ENCODE peak calls at places on chromosomes 16 and 17, in four cellular contexts. One of them, this sample, is unnamed. For H3K9me3, the result is how much of the 10 kb centered on the place peaks cover.

GRCh38 chr17:73552300-73553088 is 91.8 kb downstream of the SDK2 start:
- DNase-seq in breast epithelium: no peak
- DNase-seq in right atrium auricular region: no peak
- DNase-seq in uterus: no peak
- DNase-seq in this sample: no peak

GRCh38 chr16:30658731-30659506 is 688 bp downstream of the FBRS start:
- DNase-seq in breast epithelium: no peak
- DNase-seq in right atrium auricular region: peak
- DNase-seq in uterus: peak
- DNase-seq in this sample: peak

GRCh38 chr17:8138672-8139371 is 13.4 kb downstream of the PER1 start:
- DNase-seq in breast epithelium: peak
- DNase-seq in right atrium auricular region: peak
- DNase-seq in uterus: peak
- DNase-seq in this sample: peak

GRCh38 chr17:48756816-48757215 is 28.3 kb upstream of the HOXB13 start:
- DNase-seq in breast epithelium: peak
- DNase-seq in right atrium auricular region: no peak
- DNase-seq in uterus: no peak
- DNase-seq in this sample: no peak

GRCh38 chr17:1188812-1189211 is 9.0 kb upstream of the ABR start:
- DNase-seq in breast epithelium: peak
- DNase-seq in right atrium auricular region: peak
- DNase-seq in uterus: peak
- DNase-seq in this sample: peak

GRCh38 chr17:49565948-49566491 is 9.7 kb upstream of the NXPH3 start:
- DNase-seq in breast epithelium: peak
- DNase-seq in right atrium auricular region: peak
- DNase-seq in uterus: peak
- DNase-seq in this sample: peak

GRCh38 chr17:16820979-16821543 is 131.0 kb downstream of the CCDC144A start:
- DNase-seq in breast epithelium: no peak
- DNase-seq in right atrium auricular region: no peak
- DNase-seq in uterus: no peak
- DNase-seq in this sample: no peak

GRCh38 chr16:27843800-27844199 is 219.7 kb downstream of the GSG1L start:
- DNase-seq in breast epithelium: no peak
- DNase-seq in right atrium auricular region: no peak
- DNase-seq in uterus: no peak
- DNase-seq in this sample: no peak

GRCh38 chr17:494601-495195 is 142.1 kb upstream of the RPH3AL start:
- DNase-seq in breast epithelium: no peak
- DNase-seq in right atrium auricular region: no peak
- DNase-seq in uterus: no peak
- DNase-seq in this sample: no peak

GRCh38 chr16:70706948-70707465 is 21.2 kb upstream of the MTSS2 start:
- DNase-seq in breast epithelium: peak
- DNase-seq in right atrium auricular region: no peak
- DNase-seq in uterus: peak
- DNase-seq in this sample: no peak

GRCh38 chr16:22623351-22623781 is 112.7 kb downstream of the NPIPB5 start:
- DNase-seq in breast epithelium: no peak
- DNase-seq in right atrium auricular region: no peak
- DNase-seq in uterus: no peak
- DNase-seq in this sample: no peak

GRCh38 chr16:56812884-56813283 is 52.1 kb upstream of the SLC12A3 start:
- DNase-seq in breast epithelium: no peak
- DNase-seq in right atrium auricular region: no peak
- DNase-seq in uterus: no peak
- DNase-seq in this sample: no peak

GRCh38 chr17:27453466-27453865 is 2.8 kb upstream of the KSR1 start:
- DNase-seq in breast epithelium: no peak
- DNase-seq in right atrium auricular region: no peak
- DNase-seq in uterus: no peak
- DNase-seq in this sample: no peak

GRCh38 chr17:41304091-41304490 is 1.4 kb upstream of the KRTAP29-1 start:
- DNase-seq in breast epithelium: no peak
- DNase-seq in right atrium auricular region: no peak
- DNase-seq in uterus: no peak
- DNase-seq in this sample: no peak

GRCh38 chr16:19745286-19746018 is 27.4 kb downstream of the IQCK start:
- DNase-seq in breast epithelium: no peak
- DNase-seq in right atrium auricular region: no peak
- DNase-seq in uterus: no peak
- DNase-seq in this sample: no peak

GRCh38 chr16:371729-372521 is 1.6 kb upstream of the MRPL28 start:
- DNase-seq in breast epithelium: no peak
- DNase-seq in right atrium auricular region: no peak
- DNase-seq in uterus: no peak
- DNase-seq in this sample: no peak

GRCh38 chr17:48852251-48852650 is 21.4 kb downstream of the CALCOCO2 start:
- DNase-seq in breast epithelium: no peak
- DNase-seq in right atrium auricular region: no peak
- DNase-seq in uterus: no peak
- DNase-seq in this sample: no peak

GRCh38 chr16:19138601-19139000 is 24.8 kb downstream of the ITPRIPL2 start:
- DNase-seq in breast epithelium: peak
- DNase-seq in right atrium auricular region: peak
- DNase-seq in uterus: peak
- DNase-seq in this sample: peak

GRCh38 chr16:22402191-22402590 is 27.8 kb upstream of the CDR2 start:
- DNase-seq in breast epithelium: no peak
- DNase-seq in right atrium auricular region: no peak
- DNase-seq in uterus: no peak
- DNase-seq in this sample: no peak

GRCh38 chr17:80008383-80008840 is 27.3 kb downstream of the TBC1D16 start:
- DNase-seq in breast epithelium: peak
- DNase-seq in right atrium auricular region: peak
- DNase-seq in uterus: peak
- DNase-seq in this sample: no peak

GRCh38 chr17:57480438-57481196 is 224.3 kb downstream of the MSI2 start:
- DNase-seq in breast epithelium: peak
- DNase-seq in right atrium auricular region: no peak
- DNase-seq in uterus: peak
- DNase-seq in this sample: no peak

GRCh38 chr17:6796887-6797490 is 21.0 kb downstream of the FBXO39 start:
- DNase-seq in breast epithelium: no peak
- DNase-seq in right atrium auricular region: no peak
- DNase-seq in uterus: no peak
- DNase-seq in this sample: no peak

GRCh38 chr16:50280932-50281331 is 14.6 kb downstream of the ADCY7 start:
- DNase-seq in breast epithelium: no peak
- DNase-seq in right atrium auricular region: no peak
- DNase-seq in uterus: no peak
- DNase-seq in this sample: no peak

GRCh38 chr17:44733753-44734152 is 25.0 kb upstream of the ADAM11 start:
- DNase-seq in breast epithelium: no peak
- DNase-seq in right atrium auricular region: no peak
- DNase-seq in uterus: no peak
- DNase-seq in this sample: no peak

GRCh38 chr16:73265124-73265838 is 217.4 kb upstream of the ZFHX3 start:
- DNase-seq in breast epithelium: no peak
- DNase-seq in right atrium auricular region: no peak
- DNase-seq in uterus: no peak
- DNase-seq in this sample: no peak

GRCh38 chr16:68146583-68146982 is 61.4 kb downstream of the NFATC3 start:
- DNase-seq in breast epithelium: no peak
- DNase-seq in right atrium auricular region: no peak
- DNase-seq in uterus: no peak
- DNase-seq in this sample: no peak

GRCh38 chr16:59993101-59993500 is 1259.0 kb upstream of the GOT2 start:
- DNase-seq in breast epithelium: no peak
- DNase-seq in right atrium auricular region: no peak
- DNase-seq in uterus: no peak
- DNase-seq in this sample: no peak

GRCh38 chr16:89038221-89038721 is 55.4 kb upstream of the ACSF3 start:
- DNase-seq in breast epithelium: no peak
- DNase-seq in right atrium auricular region: no peak
- DNase-seq in uterus: no peak
- DNase-seq in this sample: no peak

GRCh38 chr17:59097876-59098275 is 8.8 kb downstream of the TRIM37 start:
- DNase-seq in breast epithelium: no peak
- DNase-seq in right atrium auricular region: no peak
- DNase-seq in uterus: no peak
- DNase-seq in this sample: no peak
- H3K9me3 ChIP-seq in breast epithelium: under half
- H3K9me3 ChIP-seq in right atrium auricular region: under half
- H3K9me3 ChIP-seq in uterus: under half
- H3K9me3 ChIP-seq in this sample: under half

GRCh38 chr16:63080736-63081135 is 1044.5 kb upstream of the CDH8 start:
- DNase-seq in breast epithelium: no peak
- DNase-seq in right atrium auricular region: no peak
- DNase-seq in uterus: no peak
- DNase-seq in this sample: no peak
- H3K9me3 ChIP-seq in breast epithelium: under half
- H3K9me3 ChIP-seq in right atrium auricular region: under half
- H3K9me3 ChIP-seq in uterus: under half
- H3K9me3 ChIP-seq in this sample: under half

DNA sequence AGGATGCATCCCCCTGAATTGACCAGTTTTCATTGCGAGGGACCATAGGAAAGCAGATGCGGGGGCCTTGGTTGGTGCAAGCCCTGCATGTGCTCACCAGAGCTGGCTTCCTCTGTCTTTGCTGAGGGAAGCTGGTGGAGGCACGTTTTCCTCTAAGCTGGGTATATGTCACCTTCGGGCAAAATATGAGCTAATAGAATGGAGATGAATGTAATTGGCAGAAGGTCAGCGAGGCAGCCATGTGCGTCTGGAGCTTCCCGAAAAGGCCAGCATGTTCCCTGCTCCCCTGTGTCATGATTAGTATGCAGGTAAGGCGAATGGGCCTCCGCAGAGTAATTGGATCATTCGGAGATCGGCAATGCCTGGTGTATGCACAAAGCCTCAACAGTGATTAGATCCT is 806.2 kb upstream of the EEF2KMT start:
- DNase-seq in breast epithelium: no peak
- DNase-seq in right atrium auricular region: no peak
- DNase-seq in uterus: no peak
- DNase-seq in this sample: no peak
- H3K9me3 ChIP-seq in breast epithelium: under half
- H3K9me3 ChIP-seq in right atrium auricular region: under half
- H3K9me3 ChIP-seq in uterus: under half
- H3K9me3 ChIP-seq in this sample: under half

GRCh38 chr17:66562119-66562518 is 259.7 kb downstream of the PRKCA start:
- DNase-seq in breast epithelium: no peak
- DNase-seq in right atrium auricular region: no peak
- DNase-seq in uterus: no peak
- DNase-seq in this sample: no peak
- H3K9me3 ChIP-seq in breast epithelium: under half
- H3K9me3 ChIP-seq in right atrium auricular region: under half
- H3K9me3 ChIP-seq in uterus: under half
- H3K9me3 ChIP-seq in this sample: under half

GRCh38 chr16:34078697-34079096 is 619.3 kb downstream of the TP53TG3F start:
- DNase-seq in breast epithelium: no peak
- DNase-seq in right atrium auricular region: no peak
- DNase-seq in uterus: no peak
- DNase-seq in this sample: no peak
- H3K9me3 ChIP-seq in breast epithelium: under half
- H3K9me3 ChIP-seq in right atrium auricular region: half or more
- H3K9me3 ChIP-seq in uterus: under half
- H3K9me3 ChIP-seq in this sample: under half

GRCh38 chr17:70394430-70394829 is 225.1 kb downstream of the KCNJ2 start:
- DNase-seq in breast epithelium: no peak
- DNase-seq in right atrium auricular region: no peak
- DNase-seq in uterus: no peak
- DNase-seq in this sample: no peak
- H3K9me3 ChIP-seq in breast epithelium: under half
- H3K9me3 ChIP-seq in right atrium auricular region: under half
- H3K9me3 ChIP-seq in uterus: under half
- H3K9me3 ChIP-seq in this sample: under half

GRCh38 chr16:69346683-69347082 is 4.9 kb downstream of the TMED6 start:
- DNase-seq in breast epithelium: no peak
- DNase-seq in right atrium auricular region: no peak
- DNase-seq in uterus: no peak
- DNase-seq in this sample: no peak
- H3K9me3 ChIP-seq in breast epithelium: under half
- H3K9me3 ChIP-seq in right atrium auricular region: under half
- H3K9me3 ChIP-seq in uterus: under half
- H3K9me3 ChIP-seq in this sample: under half

DNA sequence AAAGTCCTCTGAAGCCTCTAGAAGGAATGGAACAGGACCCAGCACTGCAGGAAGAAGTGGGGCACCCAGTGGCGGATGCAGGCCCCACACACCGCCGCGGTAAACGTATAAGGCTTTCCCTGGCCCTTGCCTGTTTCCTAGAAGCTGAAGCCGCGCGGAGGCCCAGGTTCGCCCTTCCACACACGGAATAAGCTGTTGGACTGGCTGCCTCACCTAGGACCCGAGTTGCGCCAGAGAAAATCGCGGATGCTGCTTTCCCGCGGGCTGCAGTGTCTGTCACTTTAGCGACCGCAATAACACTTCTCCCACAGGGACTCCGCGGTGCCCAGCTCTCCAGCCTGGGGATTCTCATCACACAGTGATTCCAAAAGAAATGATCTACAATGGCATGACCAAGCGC is 1736.9 kb downstream of the TP53TG3F start:
- DNase-seq in breast epithelium: no peak
- DNase-seq in right atrium auricular region: no peak
- DNase-seq in uterus: no peak
- DNase-seq in this sample: no peak
- H3K9me3 ChIP-seq in breast epithelium: under half
- H3K9me3 ChIP-seq in right atrium auricular region: under half
- H3K9me3 ChIP-seq in uterus: under half
- H3K9me3 ChIP-seq in this sample: under half